ENCODE peak calls at places on chromosomes 1 and 21, in four cellular contexts. X is SW480, W is KBM-7, Q is HT-29. V is an unnamed sample.

GRCh38 chr1:10892138-10893065 is 96.0 kb upstream of the CASZ1 start:
- DNase-seq in Q (no peak), W (no peak), X (no peak), V (no peak)

GRCh38 chr1:66628951-66629350 is 95.0 kb downstream of the SGIP1 start:
- DNase-seq in W (no peak), Q (no peak), X (no peak), V (no peak)

GRCh38 chr1:8083739-8084484 is 57.8 kb upstream of the ERRFI1 start:
- DNase-seq in X (no peak), W (no peak), Q (peak), V (no peak)

GRCh38 chr1:110007458-110007857 is 22.9 kb downstream of the AHCYL1 start:
- DNase-seq in W (no peak), Q (no peak), X (no peak), V (no peak)

GRCh38 chr21:29114765-29115164 is 15.7 kb upstream of the MAP3K7CL start:
- DNase-seq in Q (no peak), W (no peak), X (no peak), V (no peak)

GRCh38 chr1:232578681-232579195 is 51.2 kb downstream of the SIPA1L2 start:
- DNase-seq in X (peak), Q (no peak), W (no peak), V (no peak)

GRCh38 chr1:88892146-88892877 is 945 bp upstream of the GTF2B start:
- DNase-seq in X (peak), W (peak), Q (peak), V (no peak)

GRCh38 chr1:51421961-51422360 is 91.6 kb upstream of the TTC39A start:
- DNase-seq in W (peak), X (peak), Q (peak), V (peak)

GRCh38 chr1:226984521-226985238 is 44.6 kb downstream of the COQ8A start:
- DNase-seq in X (no peak), W (no peak), Q (no peak), V (no peak)

GRCh38 chr1:222923506-222923905 is 108.7 kb downstream of the DISP1 start:
- DNase-seq in Q (no peak), W (no peak), X (no peak), V (peak)

GRCh38 chr1:17018849-17019248 is 7.1 kb upstream of the ATP13A2 start:
- DNase-seq in W (no peak), Q (no peak), X (no peak), V (no peak)

GRCh38 chr1:227447531-227447990 is 115.8 kb upstream of the ZNF678 start:
- DNase-seq in X (no peak), Q (peak), W (no peak), V (peak)

GRCh38 chr21:45093064-45093532 is 18.7 kb downstream of the ADARB1 start:
- DNase-seq in X (no peak), W (no peak), Q (no peak), V (no peak)

GRCh38 chr21:45041351-45041805 is 33.0 kb upstream of the ADARB1 start:
- DNase-seq in X (no peak), Q (no peak), W (peak), V (peak)

GRCh38 chr1:55284856-55285255 is 69.7 kb upstream of the USP24 start:
- DNase-seq in Q (peak), X (peak), W (peak), V (peak)

GRCh38 chr1:167936930-167937708 is at the start of gene MPC2:
- DNase-seq in Q (peak), W (peak), X (peak), V (peak)

GRCh38 chr21:37945036-37945435 is 28.8 kb upstream of the KCNJ6 start:
- DNase-seq in Q (no peak), W (no peak), X (no peak), V (no peak)

GRCh38 chr1:39652105-39652504 is 12.7 kb upstream of the HEYL start:
- DNase-seq in X (no peak), Q (no peak), W (no peak), V (no peak)

GRCh38 chr1:19325958-19326747 is 14.0 kb downstream of the SLC66A1 start:
- DNase-seq in X (no peak), W (peak), Q (no peak), V (no peak)

GRCh38 chr1:89708727-89709375 is 75.9 kb downstream of the LRRC8C start:
- DNase-seq in X (no peak), Q (no peak), W (no peak), V (no peak)

GRCh38 chr1:17494114-17494729 is 45.3 kb upstream of the ARHGEF10L start:
- DNase-seq in W (peak), X (peak), Q (peak), V (peak)

GRCh38 chr1:227938276-227938675 is 9.5 kb downstream of the WNT9A start:
- DNase-seq in W (no peak), X (no peak), Q (no peak), V (no peak)

GRCh38 chr1:163472267-163472666 is 150.5 kb downstream of the NUF2 start:
- DNase-seq in Q (no peak), X (peak), W (no peak), V (peak)

GRCh38 chr1:75616436-75617433 is 5.8 kb upstream of the SLC44A5 start:
- DNase-seq in W (peak), X (no peak), Q (no peak), V (peak)

GRCh38 chr1:85223334-85223733 is 22.5 kb upstream of the SYDE2 start:
- DNase-seq in Q (no peak), W (no peak), X (no peak), V (no peak)

GRCh38 chr1:36539526-36539925 is 56.8 kb upstream of the CSF3R start:
- DNase-seq in Q (no peak), X (no peak), W (no peak), V (peak)

GRCh38 chr1:152901631-152902030 is 6.7 kb upstream of the IVL start:
- DNase-seq in X (no peak), W (no peak), Q (peak), V (no peak)

GRCh38 chr1:66275601-66276023 is 258.3 kb upstream of the SGIP1 start:
- DNase-seq in Q (no peak), W (peak), X (no peak), V (no peak)

V was measured in hepatocyte.